ENCODE peak calls at places on chromosomes 3 and 15, in four cellular contexts. W, G, D and Y are unnamed samples.

GRCh38 chr3:87350367-87351199 is 74.2 kb upstream of the POU1F1 start:
- DNase-seq in W (peak), G (no peak), D (peak), Y (peak)

GRCh38 chr3:151539599-151539998 is 78.7 kb upstream of the IGSF10 start:
- DNase-seq in W (no peak), G (no peak), D (no peak), Y (no peak)

GRCh38 chr3:53170325-53171108 is 9.5 kb downstream of the PRKCD start:
- DNase-seq in W (no peak), G (no peak), D (peak), Y (no peak)

GRCh38 chr15:40361640-40362039 is 3.6 kb downstream of the DISP2 start:
- DNase-seq in W (no peak), G (no peak), D (no peak), Y (no peak)

GRCh38 chr3:156787015-156787414 is 39.1 kb upstream of the LEKR1 start:
- DNase-seq in W (no peak), G (no peak), D (no peak), Y (no peak)

GRCh38 chr3:42753757-42754156 is 19.3 kb downstream of the CCDC13 start:
- DNase-seq in W (no peak), G (peak), D (no peak), Y (no peak)

GRCh38 chr15:35206060-35206675 is 121.1 kb upstream of the NANOGP8 start:
- DNase-seq in W (peak), G (no peak), D (peak), Y (peak)

GRCh38 chr3:124429129-124429815 is 301.0 kb upstream of the UMPS start:
- DNase-seq in W (peak), G (no peak), D (no peak), Y (peak)

GRCh38 chr3:10470666-10471336 is 34.6 kb downstream of the ATP2B2 start:
- DNase-seq in W (no peak), G (no peak), D (no peak), Y (no peak)

GRCh38 chr3:58524326-58524888 is 12.6 kb downstream of the ACOX2 start:
- DNase-seq in W (no peak), G (no peak), D (no peak), Y (no peak)

DNA sequence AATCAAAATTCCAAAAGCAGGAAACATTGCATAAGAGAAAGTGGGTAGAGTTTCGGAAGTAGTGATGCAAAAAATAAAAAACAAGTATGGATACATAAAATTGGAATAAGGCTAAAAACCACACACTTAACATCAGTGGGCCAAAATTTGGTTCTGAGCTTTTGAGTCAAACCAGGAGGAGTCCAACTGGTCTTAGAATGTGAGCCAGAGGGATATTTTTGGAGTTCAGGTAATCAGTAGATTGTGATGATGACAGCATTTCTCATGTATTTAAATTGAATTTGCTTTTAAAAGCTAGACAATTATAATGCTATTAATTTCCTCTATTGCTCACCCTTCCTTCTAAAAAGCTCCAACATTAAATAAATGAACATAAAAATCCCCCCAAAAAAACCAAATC is 38.2 kb upstream of the CHST2 start:
- DNase-seq in W (no peak), G (no peak), D (no peak), Y (no peak)
- H3K4me3 ChIP-seq in W (no peak), G (no peak), D (no peak), Y (no peak)

GRCh38 chr15:48021336-48022086 is 99.3 kb upstream of the SLC24A5 start:
- DNase-seq in W (no peak), G (no peak), D (no peak), Y (no peak)

GRCh38 chr15:48020166-48020565 is 100.6 kb upstream of the SLC24A5 start:
- DNase-seq in W (no peak), G (no peak), D (no peak), Y (no peak)

GRCh38 chr15:48029656-48030055 is 91.1 kb upstream of the SLC24A5 start:
- DNase-seq in W (no peak), G (no peak), D (no peak), Y (no peak)

GRCh38 chr15:48028712-48029111 is 92.1 kb upstream of the SLC24A5 start:
- DNase-seq in W (no peak), G (no peak), D (no peak), Y (no peak)

GRCh38 chr15:48025118-48025517 is 95.7 kb upstream of the SLC24A5 start:
- DNase-seq in W (no peak), G (no peak), D (no peak), Y (peak)
- TF ChIP-seq CTCF in W (no peak), G (no peak), D (no peak), Y (no peak)

GRCh38 chr3:13515786-13516783 is 32.8 kb upstream of the FBLN2 start:
- DNase-seq in W (no peak), G (peak), D (no peak), Y (peak)

GRCh38 chr3:13517253-13517977 is 31.5 kb upstream of the FBLN2 start:
- DNase-seq in W (no peak), G (peak), D (no peak), Y (no peak)

GRCh38 chr3:13513913-13514517 is 33.9 kb downstream of the HDAC11 start:
- DNase-seq in W (no peak), G (no peak), D (no peak), Y (no peak)

GRCh38 chr3:13513051-13513912 is 33.2 kb downstream of the HDAC11 start:
- DNase-seq in W (no peak), G (no peak), D (no peak), Y (no peak)

DNA sequence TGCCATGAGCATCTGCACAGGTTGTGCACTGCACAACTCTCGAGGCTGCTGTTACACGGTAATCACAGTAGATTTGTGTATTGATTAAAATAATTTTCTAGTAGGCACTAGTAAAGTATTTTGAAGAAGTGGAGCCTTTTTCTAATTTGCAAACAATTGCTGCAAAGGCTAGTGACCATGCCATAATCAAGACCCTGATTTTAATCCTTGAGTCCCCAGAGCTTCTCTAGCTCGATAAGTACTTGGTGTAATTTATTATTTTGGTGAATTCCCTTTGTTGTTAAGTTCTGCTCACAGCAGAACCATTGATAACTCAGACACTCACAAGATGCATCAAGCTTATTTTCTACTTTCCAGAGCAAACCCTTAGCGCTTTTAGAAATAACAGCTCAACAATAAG is 33.9 kb upstream of the FBLN2 start:
- DNase-seq in W (no peak), G (no peak), D (no peak), Y (no peak)
- H3K4me3 ChIP-seq in W (no peak), G (no peak), D (no peak), Y (no peak)

GRCh38 chr3:140207541-140207940 is 272.6 kb downstream of the CLSTN2 start:
- DNase-seq in W (no peak), G (no peak), D (no peak), Y (no peak)

GRCh38 chr3:140206196-140207040 is 271.4 kb downstream of the CLSTN2 start:
- DNase-seq in W (peak), G (no peak), D (no peak), Y (peak)

GRCh38 chr3:140203510-140203909 is 268.5 kb downstream of the CLSTN2 start:
- DNase-seq in W (no peak), G (no peak), D (no peak), Y (no peak)

GRCh38 chr3:140204271-140204984 is 269.4 kb downstream of the CLSTN2 start:
- DNase-seq in W (no peak), G (no peak), D (no peak), Y (no peak)

GRCh38 chr3:140205598-140205997 is 270.6 kb downstream of the CLSTN2 start:
- DNase-seq in W (no peak), G (no peak), D (no peak), Y (no peak)
- TF ChIP-seq CTCF in W (no peak), G (no peak), D (no peak), Y (no peak)

GRCh38 chr3:147408180-147409105 is 722 bp upstream of the ZIC1 start:
- DNase-seq in W (no peak), G (no peak), D (no peak), Y (no peak)
- H3K4me3 ChIP-seq in W (no peak), G (no peak), D (no peak), Y (no peak)

GRCh38 chr3:43856351-43856750 is 165.6 kb downstream of the ABHD5 start:
- DNase-seq in W (no peak), G (no peak), D (no peak), Y (no peak)

GRCh38 chr3:43856761-43857160 is 166.0 kb downstream of the ABHD5 start:
- DNase-seq in W (no peak), G (no peak), D (no peak), Y (no peak)

GRCh38 chr3:43854916-43855315 is 164.2 kb downstream of the ABHD5 start:
- DNase-seq in W (no peak), G (no peak), D (no peak), Y (no peak)

GRCh38 chr3:43857361-43858051 is 166.8 kb downstream of the ABHD5 start:
- DNase-seq in W (peak), G (no peak), D (no peak), Y (no peak)

DNA sequence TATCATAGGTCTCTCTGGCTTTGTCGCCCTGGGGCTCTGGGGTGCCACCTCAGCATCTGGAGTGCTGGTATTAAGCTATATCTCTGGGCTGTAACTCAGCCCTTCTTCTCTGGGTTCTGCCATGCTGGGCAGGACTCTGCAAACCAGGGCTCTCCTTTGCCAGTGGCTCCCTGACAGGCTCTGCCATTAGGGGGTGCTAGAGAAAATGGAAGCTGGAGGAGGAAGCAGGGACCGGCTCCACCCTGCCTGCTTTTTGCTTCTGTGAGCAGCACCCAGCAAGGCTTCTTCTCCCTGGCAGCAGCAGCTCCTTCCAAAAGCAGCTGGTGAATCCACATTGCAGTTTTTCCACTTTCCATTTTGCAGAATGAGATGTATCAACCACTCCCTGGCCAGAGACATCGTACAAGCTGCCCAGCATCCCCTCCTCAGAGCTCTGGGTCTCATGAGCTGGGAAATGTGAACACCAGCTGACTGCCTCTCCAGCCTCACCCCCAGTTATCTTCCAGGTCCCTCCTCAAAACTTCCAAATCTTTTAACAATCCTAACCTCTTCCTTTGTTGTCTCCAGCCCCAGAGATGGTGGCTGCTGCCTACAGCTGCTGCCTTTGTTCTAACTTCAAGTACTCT is 165.0 kb downstream of the ABHD5 start:
- DNase-seq in W (peak), G (peak), D (peak), Y (peak)
- TF ChIP-seq CTCF in W (peak), G (peak), D (peak), Y (peak)

GRCh38 chr3:75396316-75396802 is 267.8 kb upstream of the FRG2C start:
- DNase-seq in W (no peak), G (no peak), D (no peak), Y (no peak)
- H3K4me3 ChIP-seq in W (no peak), G (peak), D (no peak), Y (no peak)

GRCh38 chr3:128581566-128581965 is 69.1 kb downstream of the RPN1 start:
- DNase-seq in W (no peak), G (no peak), D (no peak), Y (no peak)
- TF ChIP-seq CTCF in W (no peak), G (no peak), D (no peak), Y (no peak)